ENCODE peak calls at places on chromosomes 16 and 17, in five cellular contexts. O is astrocyte, Z is mammary epithelial cell, H is IMR-90, A is Karpas-422. U is an unnamed sample. For H4K20me1 and H3K36me3, the result is how much of the 10 kb centered on the place peaks cover.

GRCh38 chr17:44779211-44780025 is 20.6 kb downstream of the ADAM11 start:
- DNase-seq in Z (peak), H (peak), O (peak), A (peak), U (no peak)

GRCh38 chr17:50191070-50192045 is 10.1 kb downstream of the COL1A1 start:
- DNase-seq in A (no peak), Z (no peak), H (peak), O (peak), U (no peak)

GRCh38 chr17:47188266-47188665 is 829 bp downstream of the CDC27 start:
- DNase-seq in A (peak), H (peak), O (peak), Z (peak), U (no peak)

GRCh38 chr16:73213761-73214480 is 166.0 kb upstream of the ZFHX3 start:
- DNase-seq in O (no peak), H (peak), A (no peak), Z (no peak), U (no peak)

GRCh38 chr17:55962931-55963378 is 190.3 kb upstream of the ANKFN1 start:
- DNase-seq in Z (no peak), O (no peak), H (no peak), A (no peak), U (no peak)

GRCh38 chr17:71099003-71099710 is 929.8 kb downstream of the KCNJ2 start:
- DNase-seq in Z (no peak), A (no peak), H (no peak), O (no peak), U (no peak)

GRCh38 chr17:80455328-80455710 is 21.1 kb downstream of the NPTX1 start:
- DNase-seq in A (no peak), H (peak), O (no peak), Z (no peak), U (no peak)

GRCh38 chr17:79258843-79259242 is 184.2 kb downstream of the ENGASE start:
- DNase-seq in Z (no peak), A (no peak), O (no peak), H (no peak), U (no peak)

GRCh38 chr17:32878211-32878610 is 1.3 kb upstream of the MYO1D start:
- DNase-seq in H (peak), Z (peak), A (no peak), O (peak), U (no peak)

GRCh38 chr17:18957831-18958230 is 5.9 kb downstream of the SLC5A10 start:
- DNase-seq in O (no peak), H (no peak), Z (no peak), A (no peak), U (no peak)

GRCh38 chr17:46792071-46792470 is 26.4 kb downstream of the WNT3 start:
- DNase-seq in A (no peak), O (no peak), H (no peak), Z (no peak), U (no peak)

GRCh38 chr16:84418056-84418849 is 49.9 kb downstream of the ATP2C2 start:
- DNase-seq in Z (no peak), H (no peak), O (no peak), A (no peak), U (no peak)

GRCh38 chr17:47684025-47684424 is 9.9 kb upstream of the TBKBP1 start:
- DNase-seq in Z (no peak), A (no peak), H (no peak), O (no peak), U (no peak)

GRCh38 chr17:28528329-28529011 is 22.3 kb downstream of the FOXN1 start:
- DNase-seq in O (no peak), H (no peak), A (no peak), Z (no peak), U (no peak)

GRCh38 chr16:83233153-83233552 is 574.6 kb upstream of the HSBP1 start:
- DNase-seq in H (peak), O (peak), A (no peak), Z (no peak), U (no peak)

GRCh38 chr16:67120025-67120424 is 10.3 kb downstream of the PHAF1 start:
- DNase-seq in A (no peak), Z (peak), O (no peak), H (peak), U (no peak)

GRCh38 chr16:117381-118365 is 20.8 kb downstream of the NPRL3 start:
- DNase-seq in O (no peak), A (peak), H (peak), Z (no peak), U (no peak)

GRCh38 chr17:54968954-54969400 is 412 bp downstream of the STXBP4 start:
- DNase-seq in H (peak), Z (no peak), O (no peak), A (no peak), U (no peak)

GRCh38 chr17:13941781-13942180 is 127.5 kb upstream of the COX10 start:
- DNase-seq in O (no peak), H (no peak), A (no peak), Z (no peak), U (no peak)

GRCh38 chr17:33099906-33100305 is 108.3 kb downstream of the SPACA3 start:
- DNase-seq in A (no peak), O (no peak), Z (no peak), H (no peak), U (no peak)

GRCh38 chr16:84582958-84583516 is 34.8 kb downstream of the COTL1 start:
- DNase-seq in Z (no peak), H (peak), O (peak), A (no peak), U (no peak)

GRCh38 chr17:30188211-30188939 is 47.1 kb downstream of the SLC6A4 start:
- DNase-seq in Z (peak), H (no peak), O (no peak), A (no peak), U (no peak)

GRCh38 chr17:80632046-80632581 is 87.5 kb downstream of the RPTOR start:
- DNase-seq in H (peak), Z (no peak), A (no peak), O (no peak), U (no peak)

DNA sequence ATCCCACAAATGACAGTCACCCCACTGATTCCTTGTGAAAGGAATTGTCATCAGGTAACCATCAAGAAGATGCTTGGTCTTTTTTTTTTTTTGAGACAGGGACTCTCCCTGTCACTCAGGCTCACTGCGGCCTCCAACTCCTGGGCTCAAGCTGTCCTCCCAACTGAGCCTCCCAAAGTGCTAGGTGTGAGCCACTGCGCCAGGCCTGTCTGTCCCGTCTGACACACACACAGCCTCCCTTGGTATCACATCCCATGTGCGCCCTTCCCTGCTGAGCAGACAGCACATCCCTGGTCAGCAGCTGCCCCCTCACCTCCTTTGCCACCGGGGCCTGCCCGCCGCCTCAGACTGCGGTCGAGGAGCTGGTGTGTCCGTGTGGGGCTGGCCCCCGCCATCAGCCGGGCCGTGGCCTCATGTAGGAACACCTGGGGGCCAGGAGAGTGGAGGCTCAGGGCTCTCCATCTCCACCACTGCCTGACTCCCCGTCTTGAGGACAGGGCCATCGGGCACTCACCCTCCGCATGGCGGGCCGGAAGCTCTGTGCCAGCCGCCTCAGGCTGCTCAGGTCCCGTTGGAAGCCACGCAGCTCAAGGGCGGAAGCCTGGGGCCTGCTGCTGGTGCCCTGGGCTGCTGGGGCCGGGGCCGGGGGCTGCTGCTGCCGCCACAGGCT is 23.6 kb downstream of the SREBF1 start:
- DNase-seq in H (no peak), A (peak), Z (no peak), O (no peak), U (no peak)
- H4K20me1 ChIP-seq in H (half or more), A (under half), Z (under half), O (half or more), U (under half)

GRCh38 chr17:31487648-31488263 is 96.3 kb downstream of the RAB11FIP4 start:
- DNase-seq in O (no peak), Z (peak), A (peak), H (peak), U (peak)

GRCh38 chr17:31490019-31490383 is 98.5 kb downstream of the RAB11FIP4 start:
- DNase-seq in Z (no peak), A (no peak), O (no peak), H (no peak), U (no peak)

GRCh38 chr17:31488264-31488981 is 96.9 kb downstream of the RAB11FIP4 start:
- DNase-seq in A (peak), O (no peak), Z (peak), H (no peak), U (no peak)

GRCh38 chr17:31488982-31489294 is 97.5 kb downstream of the RAB11FIP4 start:
- DNase-seq in A (no peak), O (no peak), H (no peak), Z (no peak), U (no peak)

DNA sequence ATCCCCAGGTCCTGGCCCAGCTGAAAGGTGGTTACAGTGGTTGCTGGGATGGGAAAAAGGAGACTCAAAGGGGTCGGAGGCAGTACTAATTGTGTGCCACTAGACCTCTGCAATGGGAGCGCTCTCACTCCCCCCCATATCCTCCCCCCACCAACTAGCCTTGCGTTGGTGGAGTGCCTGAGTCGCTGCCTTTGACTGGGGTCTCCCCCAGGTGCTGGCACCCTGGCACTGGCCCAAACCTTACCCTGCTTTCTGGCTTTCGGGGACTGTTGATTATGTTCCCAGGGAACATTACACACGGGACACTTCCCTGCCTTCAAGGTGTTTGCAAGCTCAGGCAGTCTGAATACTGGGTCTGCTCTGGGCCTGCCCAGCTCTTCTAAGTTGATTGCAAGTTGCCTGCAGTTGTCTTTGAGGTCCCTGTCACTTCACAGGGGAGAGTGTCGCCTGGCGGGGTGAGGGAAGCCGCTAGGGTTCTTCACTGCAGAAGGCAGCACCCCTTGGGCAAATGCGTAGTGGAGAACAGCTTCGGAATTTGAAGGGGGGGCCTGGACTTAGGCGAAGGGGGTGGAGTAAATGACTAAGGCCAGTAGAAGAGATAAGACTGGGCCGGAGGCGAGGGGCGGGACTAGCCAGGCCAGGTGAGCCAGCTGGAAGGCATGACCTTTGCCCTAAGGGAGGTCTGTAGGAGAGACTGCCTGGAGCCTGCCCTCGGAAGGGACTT is 98.0 kb downstream of the RAB11FIP4 start:
- DNase-seq in Z (no peak), A (no peak), H (no peak), O (no peak), U (peak)
- H3K4me2 ChIP-seq in Z (no peak), A (peak), H (no peak), O (no peak), U (peak)

DNA sequence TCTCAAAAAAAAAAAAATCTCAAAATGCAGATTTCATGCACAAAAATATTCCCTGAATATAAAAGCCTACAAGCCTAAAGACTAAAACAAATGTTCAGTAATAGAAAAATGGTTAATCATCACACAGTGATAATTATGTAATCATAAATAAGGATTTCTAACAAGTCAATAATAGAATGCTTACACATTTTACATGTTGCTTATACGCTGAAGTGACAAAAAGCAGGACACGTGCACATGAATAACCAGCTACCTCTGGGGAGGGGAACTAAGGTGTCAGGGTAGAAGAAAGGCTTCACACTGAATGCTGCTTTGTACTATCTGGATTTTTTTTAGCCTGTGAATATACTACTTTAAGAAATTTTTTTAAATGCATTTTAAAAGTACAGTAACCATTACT is 31.1 kb downstream of the HEATR6 start:
- DNase-seq in H (no peak), O (no peak), Z (no peak), A (no peak), U (no peak)
- H3K36me3 ChIP-seq in H (half or more), O (half or more), Z (under half), A (under half), U (under half)

GRCh38 chr16:28204211-28204610 is 7.6 kb downstream of the XPO6 start:
- DNase-seq in H (no peak), O (no peak), Z (no peak), A (no peak), U (no peak)
- H4K20me1 ChIP-seq in H (half or more), O (half or more), Z (under half), A (half or more), U (under half)

GRCh38 chr17:65184235-65184959 is 47.2 kb downstream of the RGS9 start:
- DNase-seq in A (no peak), O (no peak), H (no peak), Z (no peak), U (no peak)

GRCh38 chr17:65181237-65182061 is 44.3 kb downstream of the RGS9 start:
- DNase-seq in A (no peak), Z (no peak), O (no peak), H (no peak), U (no peak)

GRCh38 chr17:65183736-65184135 is 46.6 kb downstream of the RGS9 start:
- DNase-seq in H (peak), A (no peak), Z (no peak), O (peak), U (no peak)

GRCh38 chr17:65185060-65185459 is 47.9 kb downstream of the RGS9 start:
- DNase-seq in Z (no peak), O (no peak), A (no peak), H (no peak), U (no peak)

GRCh38 chr17:65182233-65182632 is 45.1 kb downstream of the RGS9 start:
- DNase-seq in H (no peak), A (no peak), Z (no peak), O (no peak), U (no peak)
- H3K4me2 ChIP-seq in H (no peak), A (peak), Z (no peak), O (no peak), U (no peak)

GRCh38 chr17:77489898-77490265 is 349.1 kb downstream of the SEC14L1 start:
- DNase-seq in A (no peak), Z (no peak), H (no peak), O (no peak), U (no peak)
- H3K36me3 ChIP-seq in A (under half), Z (under half), H (half or more), O (under half), U (under half)

GRCh38 chr17:41863074-41863843 is 2.0 kb downstream of the KLHL11 start:
- DNase-seq in Z (no peak), A (no peak), O (no peak), H (no peak), U (no peak)
- H4K20me1 ChIP-seq in Z (under half), A (under half), O (half or more), H (under half), U (under half)

U was measured in keratinocyte.